ENCODE peak calls at places on chromosomes 2 and 18, in nine cellular contexts. Z, W, P, L, D, K, T, E and M are unnamed samples.

GRCh38 chr2:46947841-46948240 is 32.2 kb upstream of the MCFD2 start:
- DNase-seq in Z (no peak), W (no peak), P (no peak), L (no peak), D (no peak), K (no peak), T (no peak), E (no peak), M (no peak)

GRCh38 chr18:24940416-24940815 is 411.6 kb downstream of the ZNF521 start:
- DNase-seq in Z (no peak), W (no peak), P (no peak), L (no peak), D (no peak), K (no peak), T (no peak), E (no peak), M (no peak)

GRCh38 chr2:102122115-102122514 is 20.4 kb upstream of the IL1R1 start:
- DNase-seq in Z (no peak), W (no peak), P (no peak), L (no peak), D (no peak), K (no peak), T (no peak), E (no peak), M (no peak)

GRCh38 chr2:72793798-72794447 is 31.9 kb downstream of the EXOC6B start:
- DNase-seq in Z (no peak), W (no peak), P (no peak), L (no peak), D (no peak), K (no peak), T (no peak), E (no peak), M (no peak)

GRCh38 chr2:233075141-233075965 is 15.2 kb downstream of the INPP5D start:
- DNase-seq in Z (peak; percentile 25), W (peak; percentile 0), P (no peak), L (no peak), D (no peak), K (no peak), T (no peak), E (no peak), M (no peak)

GRCh38 chr2:237149425-237149824 is 63.7 kb downstream of the COPS8 start:
- DNase-seq in Z (no peak), W (no peak), P (no peak), L (no peak), D (no peak), K (no peak), T (no peak), E (no peak), M (no peak)

GRCh38 chr2:96832751-96833507 is 10.9 kb downstream of the ANKRD23 start:
- DNase-seq in Z (peak; percentile 86), W (peak; percentile 46), P (peak; percentile 85), L (no peak), D (peak; percentile 28), K (no peak), T (peak; percentile 96), E (peak; percentile 94), M (peak; percentile 93)

GRCh38 chr2:117330611-117331010 is 483.9 kb upstream of the DDX18 start:
- DNase-seq in Z (no peak), W (no peak), P (no peak), L (no peak), D (no peak), K (peak; percentile 20), T (no peak), E (no peak), M (no peak)

GRCh38 chr2:42964444-42965081 is 172.2 kb upstream of the HAAO start:
- DNase-seq in Z (no peak), W (peak; percentile 77), P (peak; percentile 71), L (no peak), D (peak; percentile 57), K (no peak), T (peak; percentile 38), E (peak; percentile 88), M (no peak)

GRCh38 chr18:51009071-51009470 is 20.9 kb upstream of the SMAD4 start:
- DNase-seq in Z (no peak), W (no peak), P (no peak), L (no peak), D (no peak), K (no peak), T (no peak), E (no peak), M (no peak)

GRCh38 chr2:119808516-119809147 is 48.9 kb downstream of the PTPN4 start:
- DNase-seq in Z (no peak), W (no peak), P (no peak), L (no peak), D (no peak), K (no peak), T (no peak), E (no peak), M (no peak)

GRCh38 chr2:30218814-30219213 is 12.5 kb upstream of the LBH start:
- DNase-seq in Z (peak; percentile 17), W (no peak), P (no peak), L (no peak), D (no peak), K (no peak), T (no peak), E (peak; percentile 77), M (no peak)

DNA sequence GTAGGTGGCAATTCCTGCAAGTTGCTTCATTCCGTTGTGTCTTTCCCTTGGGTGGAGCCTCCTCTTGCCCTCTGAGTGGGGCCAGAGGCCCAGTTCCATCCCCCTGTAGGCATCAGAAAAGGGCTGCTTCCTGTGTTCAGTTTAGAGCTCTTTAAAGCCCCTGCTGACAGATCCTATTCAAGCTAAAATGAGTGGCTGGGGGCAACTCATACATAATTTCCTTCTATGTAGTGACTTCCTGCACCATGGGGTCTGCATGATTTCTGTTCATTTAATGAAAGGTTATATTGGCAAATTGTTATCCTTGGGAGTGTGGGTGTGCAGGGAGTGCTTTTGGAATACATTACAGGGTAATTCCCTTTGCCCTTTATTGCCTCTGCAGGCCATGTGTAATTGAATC is 52.5 kb downstream of the GPR39 start:
- DNase-seq in Z (no peak), W (no peak), P (no peak), L (no peak), D (no peak), K (no peak), T (no peak), E (no peak), M (no peak)
- H3K9me3 ChIP-seq in Z (peaks cover 4% of the 10 kb centered on the region), W (no peaks in the 10 kb centered on the region), P (no peaks in the 10 kb centered on the region), L (peaks cover 4% of the 10 kb centered on the region), D (peaks cover 4% of the 10 kb centered on the region), K (peaks cover 4% of the 10 kb centered on the region), T (no peaks in the 10 kb centered on the region), E (peaks cover 53% of the 10 kb centered on the region), M (peaks cover 27% of the 10 kb centered on the region)

GRCh38 chr2:88751770-88752169 is 60.3 kb downstream of the RPIA start:
- DNase-seq in Z (no peak), W (no peak), P (no peak), L (no peak), D (no peak), K (no peak), T (no peak), E (no peak), M (no peak)

GRCh38 chr2:88748005-88748404 is 56.5 kb downstream of the RPIA start:
- DNase-seq in Z (no peak), W (no peak), P (no peak), L (no peak), D (no peak), K (peak; percentile 24), T (no peak), E (no peak), M (no peak)

DNA sequence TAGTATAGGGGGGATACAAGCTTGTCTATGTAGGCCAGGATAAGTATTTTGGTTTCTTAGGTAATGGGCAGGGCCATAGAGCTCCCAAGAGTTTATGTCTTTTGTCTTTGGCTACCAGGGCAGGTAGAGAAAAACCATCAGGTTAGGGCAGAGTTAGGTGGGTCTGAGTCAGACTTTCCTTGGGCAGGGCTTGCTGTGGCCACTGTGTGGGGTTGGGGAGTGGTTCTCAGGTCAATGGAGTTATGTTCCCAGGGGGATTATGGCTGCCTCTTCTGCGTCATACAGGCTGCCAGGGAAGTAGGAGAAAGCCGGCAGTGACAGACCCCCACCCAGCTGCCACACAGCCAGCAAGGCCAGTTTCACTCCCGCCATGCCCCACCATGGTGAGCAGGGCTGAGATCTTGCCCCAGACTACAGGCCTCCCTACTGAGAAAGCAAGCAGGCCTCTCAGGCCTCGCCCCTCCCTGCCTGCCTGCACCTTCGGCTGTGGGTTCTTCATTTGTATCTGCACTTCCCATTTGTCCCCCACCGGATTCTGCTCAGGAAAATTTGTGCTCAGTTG is 55.5 kb downstream of the RPIA start:
- DNase-seq in Z (no peak), W (no peak), P (no peak), L (no peak), D (no peak), K (no peak), T (no peak), E (no peak), M (no peak)
- H3K9me3 ChIP-seq in Z (no peaks in the 10 kb centered on the region), W (no peaks in the 10 kb centered on the region), P (no peaks in the 10 kb centered on the region), L (no peaks in the 10 kb centered on the region), D (peaks cover 7% of the 10 kb centered on the region), K (no peaks in the 10 kb centered on the region), T (no peaks in the 10 kb centered on the region), E (no peaks in the 10 kb centered on the region), M (no peaks in the 10 kb centered on the region)

GRCh38 chr2:121033597-121033996 is 251.4 kb downstream of the TFCP2L1 start:
- DNase-seq in Z (no peak), W (no peak), P (no peak), L (no peak), D (no peak), K (no peak), T (no peak), E (no peak), M (no peak)

GRCh38 chr2:121030523-121030922 is 254.5 kb downstream of the TFCP2L1 start:
- DNase-seq in Z (no peak), W (no peak), P (no peak), L (no peak), D (no peak), K (no peak), T (no peak), E (no peak), M (no peak)

GRCh38 chr2:121031568-121032340 is 253.2 kb downstream of the TFCP2L1 start:
- DNase-seq in Z (no peak), W (no peak), P (no peak), L (no peak), D (no peak), K (no peak), T (no peak), E (no peak), M (no peak)

GRCh38 chr2:121034551-121034950 is 250.5 kb downstream of the TFCP2L1 start:
- DNase-seq in Z (no peak), W (no peak), P (no peak), L (no peak), D (no peak), K (no peak), T (no peak), E (no peak), M (no peak)

GRCh38 chr2:121028577-121028976 is 256.4 kb downstream of the TFCP2L1 start:
- DNase-seq in Z (no peak), W (no peak), P (no peak), L (no peak), D (no peak), K (no peak), T (no peak), E (no peak), M (no peak)
- H3K9me3 ChIP-seq in Z (no peaks in the 10 kb centered on the region), W (no peaks in the 10 kb centered on the region), P (no peaks in the 10 kb centered on the region), L (no peaks in the 10 kb centered on the region), D (no peaks in the 10 kb centered on the region), K (no peaks in the 10 kb centered on the region), T (no peaks in the 10 kb centered on the region), E (no peaks in the 10 kb centered on the region), M (no peaks in the 10 kb centered on the region)

DNA sequence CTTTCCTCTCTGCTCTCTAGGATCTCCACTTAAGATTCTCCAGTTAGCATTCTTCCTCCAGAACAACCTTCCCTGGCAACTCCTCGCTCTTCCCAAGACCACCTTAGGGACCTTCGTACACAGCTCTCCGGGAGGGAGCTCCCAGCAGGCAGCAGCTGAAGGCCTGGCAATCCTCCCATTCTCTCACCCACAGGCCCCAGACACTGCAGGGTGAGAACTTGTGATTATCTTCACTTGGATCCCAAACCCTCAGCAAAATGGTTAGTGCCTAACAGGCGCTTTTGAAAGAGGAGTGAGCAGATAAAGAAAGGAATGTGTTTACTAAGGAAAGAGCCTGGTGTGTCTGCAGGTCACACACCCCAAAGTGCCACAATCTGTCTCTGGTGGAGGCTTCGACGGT is 83.8 kb upstream of the SNTG2 start:
- DNase-seq in Z (no peak), W (no peak), P (no peak), L (no peak), D (no peak), K (no peak), T (no peak), E (no peak), M (peak; percentile 20)
- H3K9me3 ChIP-seq in Z (no peaks in the 10 kb centered on the region), W (no peaks in the 10 kb centered on the region), P (no peaks in the 10 kb centered on the region), L (no peaks in the 10 kb centered on the region), D (no peaks in the 10 kb centered on the region), K (no peaks in the 10 kb centered on the region), T (no peaks in the 10 kb centered on the region), E (no peaks in the 10 kb centered on the region), M (no peaks in the 10 kb centered on the region)